ENCODE peak calls at places on chromosomes 3 and 15, in seven cellular contexts. N is H9, H is neuronal stem cell, Y is mesendoderm, A is IMR-90, K is mesenchymal stem cell, O is trophoblast cell. Z is an unnamed sample.

GRCh38 chr3:73108750-73109149 is 47.3 kb downstream of the EBLN2 start:
- DNase-seq in N (no peak), H (no peak), Y (no peak), A (no peak), K (no peak), O (no peak), Z (no peak)

GRCh38 chr3:49271047-49271446 is 6.0 kb downstream of the C3orf62 start:
- DNase-seq in N (no peak), H (no peak), Y (no peak), A (no peak), K (no peak), O (no peak), Z (no peak)

GRCh38 chr15:41498657-41499056 is 5.0 kb downstream of the ITPKA start:
- DNase-seq in N (no peak), H (no peak), Y (no peak), A (no peak), K (no peak), O (no peak), Z (no peak)

GRCh38 chr3:88003115-88003755 is 55.6 kb downstream of the CGGBP1 start:
- DNase-seq in N (no peak), H (peak), Y (peak), A (peak), K (peak), O (no peak), Z (no peak)

GRCh38 chr3:62876064-62876463 is 848 bp upstream of the CADPS start:
- DNase-seq in N (peak), H (peak), Y (peak), A (peak), K (peak), O (peak), Z (peak)

GRCh38 chr15:65132841-65133549 is 613 bp downstream of the PDCD7 start:
- DNase-seq in N (peak), H (peak), Y (peak), A (peak), K (peak), O (peak), Z (peak)

GRCh38 chr3:112293368-112294321 is at the start of gene SLC9C1:
- DNase-seq in N (peak), H (peak), Y (peak), A (peak), K (peak), O (peak), Z (peak)

GRCh38 chr15:61364871-61365270 is 135.8 kb upstream of the RORA start:
- DNase-seq in N (peak), H (peak), Y (peak), A (no peak), K (no peak), O (no peak), Z (peak)

GRCh38 chr3:64244011-64244942 is 19.0 kb upstream of the PRICKLE2 start:
- DNase-seq in N (no peak), H (no peak), Y (peak), A (no peak), K (no peak), O (no peak), Z (no peak)

DNA sequence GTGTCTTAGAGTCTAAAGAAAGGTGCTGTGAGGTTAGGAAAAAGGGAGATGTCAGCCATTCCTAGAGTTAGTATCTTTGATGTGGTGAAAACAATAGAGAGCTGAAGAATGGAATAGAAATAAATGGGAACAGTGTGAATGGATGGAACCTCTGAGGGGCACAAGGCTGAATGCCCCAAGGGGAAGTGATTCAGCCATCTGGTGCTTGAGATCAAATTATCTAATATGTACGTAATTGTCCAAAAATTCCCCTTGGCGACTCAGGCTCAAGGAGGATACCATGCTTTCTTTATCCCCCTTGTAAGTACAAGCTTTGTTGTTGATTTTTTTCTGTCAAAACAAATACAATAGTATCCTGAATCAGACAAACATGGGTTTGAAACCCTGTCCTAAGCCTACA is 361.6 kb downstream of the LSAMP start:
- DNase-seq in N (no peak), H (no peak), Y (no peak), A (peak), K (no peak), O (no peak), Z (no peak)
- H3K18ac ChIP-seq in N (no peak), H (no peak), Y (no peak), A (no peak), K (no peak), O (no peak), Z (no peak)

GRCh38 chr3:157033001-157033400 is 126.9 kb downstream of the CCNL1 start:
- DNase-seq in N (no peak), H (no peak), Y (no peak), A (no peak), K (no peak), O (no peak), Z (no peak)
- H3K18ac ChIP-seq in N (no peak), H (no peak), Y (no peak), A (no peak), K (no peak), O (no peak), Z (no peak)

GRCh38 chr3:11167590-11167989 is 13.3 kb downstream of the HRH1 start:
- DNase-seq in N (no peak), H (no peak), Y (no peak), A (no peak), K (no peak), O (no peak), Z (no peak)

GRCh38 chr3:11168881-11169805 is 14.8 kb downstream of the HRH1 start:
- DNase-seq in N (no peak), H (no peak), Y (no peak), A (peak), K (peak), O (no peak), Z (no peak)

GRCh38 chr3:11165457-11165856 is 11.2 kb downstream of the HRH1 start:
- DNase-seq in N (no peak), H (no peak), Y (no peak), A (no peak), K (no peak), O (no peak), Z (no peak)

GRCh38 chr3:11170052-11170770 is 15.9 kb downstream of the HRH1 start:
- DNase-seq in N (no peak), H (no peak), Y (no peak), A (peak), K (peak), O (no peak), Z (no peak)

GRCh38 chr3:11168406-11168805 is 14.1 kb downstream of the HRH1 start:
- DNase-seq in N (no peak), H (no peak), Y (no peak), A (no peak), K (no peak), O (no peak), Z (no peak)
- H3K18ac ChIP-seq in N (no peak), H (peak), Y (no peak), A (no peak), K (peak), O (no peak), Z (no peak)

GRCh38 chr3:33821989-33822388 is 23.6 kb downstream of the PDCD6IP start:
- DNase-seq in N (no peak), H (no peak), Y (no peak), A (no peak), K (no peak), O (no peak), Z (no peak)
- H3K18ac ChIP-seq in N (no peak), H (no peak), Y (no peak), A (no peak), K (no peak), O (no peak), Z (no peak)

GRCh38 chr3:14508505-14508819 is 31.7 kb downstream of the GRIP2 start:
- DNase-seq in N (peak), H (no peak), Y (no peak), A (no peak), K (no peak), O (no peak), Z (no peak)

GRCh38 chr3:14507757-14508504 is 32.2 kb downstream of the GRIP2 start:
- DNase-seq in N (no peak), H (no peak), Y (no peak), A (no peak), K (no peak), O (no peak), Z (no peak)

GRCh38 chr3:14505803-14506500 is 34.2 kb downstream of the GRIP2 start:
- DNase-seq in N (peak), H (no peak), Y (no peak), A (no peak), K (no peak), O (no peak), Z (no peak)

GRCh38 chr3:14506626-14507344 is 33.4 kb downstream of the GRIP2 start:
- DNase-seq in N (peak), H (no peak), Y (no peak), A (no peak), K (no peak), O (no peak), Z (no peak)

GRCh38 chr3:14507345-14507741 is 32.8 kb downstream of the GRIP2 start:
- DNase-seq in N (peak), H (no peak), Y (no peak), A (no peak), K (no peak), O (no peak), Z (no peak)
- H3K18ac ChIP-seq in N (no peak), H (peak), Y (no peak), A (no peak), K (no peak), O (no peak), Z (no peak)

GRCh38 chr15:23440596-23440995 is 6.4 kb downstream of the GOLGA6L2 start:
- DNase-seq in N (no peak), H (no peak), Y (no peak), A (no peak), K (no peak), O (no peak), Z (no peak)

GRCh38 chr15:23439513-23439912 is 7.5 kb downstream of the GOLGA6L2 start:
- DNase-seq in N (no peak), H (no peak), Y (no peak), A (no peak), K (no peak), O (no peak), Z (no peak)

GRCh38 chr15:23437146-23437545 is 9.9 kb downstream of the GOLGA6L2 start:
- DNase-seq in N (no peak), H (no peak), Y (no peak), A (no peak), K (no peak), O (no peak), Z (no peak)

GRCh38 chr15:23437673-23438072 is 9.4 kb downstream of the GOLGA6L2 start:
- DNase-seq in N (no peak), H (no peak), Y (no peak), A (no peak), K (no peak), O (no peak), Z (no peak)

DNA sequence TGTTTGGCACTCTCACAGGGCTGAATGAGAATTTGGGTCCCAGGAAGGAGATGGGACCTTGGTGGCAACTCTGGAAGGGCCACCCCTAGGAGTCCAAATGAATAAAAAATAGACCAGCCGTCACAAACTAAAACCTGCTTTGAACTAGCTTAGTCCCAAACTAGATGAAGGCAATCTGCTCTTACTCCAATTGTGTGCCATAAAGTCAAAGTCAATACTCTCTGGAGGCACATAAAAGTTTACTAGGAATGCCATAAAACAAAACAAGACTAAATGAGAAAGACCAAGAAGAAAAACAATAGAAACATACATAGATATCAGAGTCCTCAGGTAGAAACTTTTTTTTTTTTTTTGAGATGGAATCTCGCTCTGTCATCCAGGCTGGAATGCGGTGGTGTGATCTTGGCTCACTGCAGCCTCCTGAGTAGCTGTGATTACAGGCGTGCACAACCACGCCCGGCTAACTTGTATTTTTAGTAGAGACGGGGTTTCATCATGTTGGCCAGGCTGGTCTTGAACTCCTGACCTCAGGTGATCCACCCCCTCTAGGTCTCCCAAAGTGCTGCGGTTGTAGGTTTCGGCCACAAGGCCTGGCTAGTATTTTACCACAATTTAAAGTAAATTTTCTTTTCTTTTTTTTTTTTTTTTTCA is 8.1 kb downstream of the GOLGA6L2 start:
- DNase-seq in N (no peak), H (no peak), Y (no peak), A (no peak), K (no peak), O (no peak), Z (no peak)
- H3K18ac ChIP-seq in N (no peak), H (no peak), Y (no peak), A (no peak), K (no peak), O (no peak), Z (no peak)

DNA sequence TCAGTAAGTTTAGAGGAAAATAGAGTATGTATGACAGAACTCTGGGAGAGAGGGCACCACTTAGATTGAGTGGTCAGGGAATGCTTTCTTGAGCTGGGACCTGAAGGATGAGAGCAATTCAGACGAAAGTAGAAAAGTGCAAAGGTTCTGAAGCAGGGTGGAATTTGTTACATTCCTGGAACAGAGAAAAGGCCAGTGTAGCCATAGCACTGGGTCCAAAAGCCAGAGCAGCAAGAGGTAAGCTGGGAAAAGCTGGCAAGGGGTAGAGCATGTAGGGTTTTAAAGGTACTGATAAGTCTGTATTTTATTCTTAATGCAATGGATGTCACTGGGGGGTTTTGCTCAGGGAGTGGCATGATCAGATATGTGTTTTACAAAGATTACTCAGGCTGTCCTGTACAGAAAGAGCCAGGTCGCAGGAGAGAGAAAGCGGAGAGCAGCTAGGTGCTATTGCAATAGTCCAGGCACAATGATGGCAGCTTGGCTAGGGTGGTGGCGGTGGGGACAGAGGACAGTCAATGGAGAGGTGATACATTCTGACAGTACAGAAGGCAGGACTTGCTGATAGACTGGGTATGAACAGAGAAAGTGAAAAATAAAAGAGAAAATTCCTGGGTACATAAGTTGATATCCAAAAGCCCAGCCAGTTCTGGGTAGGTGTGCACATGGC is 17.0 kb downstream of the FSTL1 start:
- DNase-seq in N (no peak), H (no peak), Y (no peak), A (no peak), K (no peak), O (no peak), Z (no peak)
- H3K18ac ChIP-seq in N (no peak), H (peak), Y (no peak), A (no peak), K (no peak), O (no peak), Z (no peak)

GRCh38 chr3:148243609-148244008 is 454.1 kb upstream of the AGTR1 start:
- DNase-seq in N (no peak), H (no peak), Y (no peak), A (no peak), K (no peak), O (no peak), Z (no peak)
- H3K18ac ChIP-seq in N (no peak), H (no peak), Y (no peak), A (no peak), K (no peak), O (no peak), Z (no peak)

GRCh38 chr3:186664119-186664495 is 1.7 kb upstream of the HRG start:
- DNase-seq in N (no peak), H (no peak), Y (peak), A (no peak), K (no peak), O (no peak), Z (no peak)
- H3K18ac ChIP-seq in N (no peak), H (no peak), Y (peak), A (no peak), K (no peak), O (no peak), Z (peak)

DNA sequence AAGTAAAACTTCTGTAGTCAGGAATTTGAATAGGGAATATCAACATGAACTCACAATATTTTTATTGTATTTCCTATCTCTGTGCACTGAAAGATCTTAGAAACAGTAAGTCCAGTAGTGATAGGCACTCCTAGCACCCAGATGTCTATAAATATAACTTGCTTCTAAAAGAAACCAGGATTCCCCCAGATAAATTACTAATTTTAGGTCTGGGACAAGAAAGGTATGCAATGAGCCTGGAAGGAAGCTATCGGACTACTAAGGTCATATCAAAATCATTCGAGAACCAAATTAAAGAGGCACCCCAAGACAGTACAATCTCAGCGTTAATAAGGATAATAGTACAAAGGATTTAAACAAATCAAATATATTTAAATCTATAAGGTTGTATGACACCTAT is 47.4 kb downstream of the CLDN18 start:
- DNase-seq in N (no peak), H (no peak), Y (no peak), A (no peak), K (no peak), O (no peak), Z (no peak)
- H3K18ac ChIP-seq in N (no peak), H (no peak), Y (no peak), A (no peak), K (no peak), O (no peak), Z (no peak)

Z was measured in H1.